ENCODE peak calls at places on chromosome 18, in eight cellular contexts. Y is heart left ventricle; F is activated T-cell treated with anti-CD3 and anti-CD28 coated beads for 1 hour; I is IMR-90; T is posterior cingulate gyrus; W is activated CD4-positive, alpha-beta T cell treated with anti-CD3 and anti-CD28 coated beads, Interleukin-2, amount 10 ng/mL, durations not matched to agents 7 days and 5 days; A is M059J; O is activated CD4-positive, alpha-beta memory T cell treated with anti-CD3 and anti-CD28 coated beads for 36 hours. G is an unnamed sample.

GRCh38 chr18:48263913-48264506 is 145.2 kb downstream of the ZBTB7C start:
- DNase-seq in T (no peak), I (no peak), W (no peak), Y (no peak), O (no peak), F (no peak), A (peak), G (peak)

GRCh38 chr18:812673-813404 is 797 bp upstream of the YES1 start:
- DNase-seq in Y (peak), I (peak), F (peak), A (peak), W (peak), T (no peak), O (peak), G (peak)

GRCh38 chr18:44564922-44565321 is 115.8 kb upstream of the SETBP1 start:
- DNase-seq in A (peak), T (no peak), W (no peak), I (peak), O (no peak), F (no peak), Y (no peak), G (no peak)

GRCh38 chr18:31102020-31102684 is at the start of gene DSC2:
- DNase-seq in Y (peak), I (no peak), O (no peak), T (peak), A (no peak), F (no peak), W (no peak), G (no peak)

GRCh38 chr18:65093341-65093740 is 657.5 kb upstream of the CDH7 start:
- DNase-seq in A (no peak), I (no peak), F (no peak), O (no peak), Y (no peak), T (no peak), W (no peak), G (no peak)

GRCh38 chr18:11809895-11810294 is 41.3 kb upstream of the CHMP1B start:
- DNase-seq in T (no peak), W (no peak), Y (no peak), I (no peak), F (no peak), A (no peak), O (no peak), G (no peak)

GRCh38 chr18:42229211-42230210 is 274.5 kb downstream of the PIK3C3 start:
- DNase-seq in F (no peak), O (no peak), A (no peak), W (no peak), Y (no peak), I (no peak), T (no peak), G (no peak)

GRCh38 chr18:61727241-61727640 is 165.6 kb downstream of the RNF152 start:
- DNase-seq in I (peak), A (peak), O (no peak), T (no peak), Y (no peak), W (no peak), F (no peak), G (no peak)

GRCh38 chr18:8602557-8602956 is 6.7 kb upstream of the RAB12 start:
- DNase-seq in T (no peak), W (no peak), O (no peak), I (no peak), A (no peak), Y (no peak), F (no peak), G (no peak)

GRCh38 chr18:38198956-38199355 is 633.4 kb upstream of the CELF4 start:
- DNase-seq in F (no peak), O (no peak), T (no peak), Y (no peak), W (no peak), A (no peak), I (no peak), G (no peak)

GRCh38 chr18:26648509-26649192 is 100.3 kb upstream of the KCTD1 start:
- DNase-seq in Y (no peak), A (no peak), W (no peak), T (no peak), I (no peak), F (no peak), O (no peak), G (no peak)

GRCh38 chr18:48939368-48940097 is 11.2 kb downstream of the SMAD7 start:
- DNase-seq in T (no peak), A (no peak), Y (peak), F (no peak), I (no peak), O (no peak), W (no peak), G (no peak)

GRCh38 chr18:29271496-29271895 is 1094.6 kb upstream of the CDH2 start:
- DNase-seq in A (peak), O (no peak), Y (no peak), F (no peak), T (no peak), W (no peak), I (peak), G (no peak)

GRCh38 chr18:65983750-65984149 is 232.9 kb downstream of the CDH7 start:
- DNase-seq in I (no peak), W (no peak), T (no peak), O (no peak), A (no peak), F (no peak), Y (no peak), G (no peak)

GRCh38 chr18:12839057-12839525 is 44.9 kb downstream of the PTPN2 start:
- DNase-seq in A (peak), O (peak), F (no peak), W (peak), T (no peak), Y (no peak), I (no peak), G (no peak)

GRCh38 chr18:57772387-57772799 is 30.7 kb downstream of the ATP8B1 start:
- DNase-seq in I (no peak), Y (no peak), A (no peak), O (no peak), T (no peak), F (no peak), W (no peak), G (no peak)

GRCh38 chr18:13381907-13382682 is 163.5 kb downstream of the LDLRAD4 start:
- DNase-seq in I (peak), T (no peak), F (no peak), O (peak), Y (peak), W (peak), A (peak), G (no peak)

GRCh38 chr18:5103286-5103685 is 93.8 kb downstream of the AKAIN1 start:
- DNase-seq in A (no peak), F (no peak), O (no peak), Y (no peak), T (no peak), W (no peak), I (no peak), G (no peak)

GRCh38 chr18:69152436-69152835 is 248.3 kb upstream of the DOK6 start:
- DNase-seq in O (no peak), F (no peak), T (no peak), A (no peak), Y (no peak), I (no peak), W (no peak), G (no peak)

GRCh38 chr18:24427484-24427883 is 1.0 kb downstream of the IMPACT start:
- DNase-seq in T (no peak), O (peak), W (no peak), Y (no peak), F (no peak), A (peak), I (peak), G (no peak)